ENCODE peak calls at places on chromosomes 1 and 21, in eight cellular contexts. One of them, this sample, is unnamed.

GRCh38 chr1:241219449-241219848 is 137.6 kb downstream of the RGS7 start:
- DNase-seq in prostate gland: no peak
- DNase-seq in cardiac septum: no peak
- DNase-seq in fibroblast of villous mesenchyme: no peak
- DNase-seq in Calu3: peak; percentile 42
- DNase-seq in endothelial cell: no peak
- DNase-seq in COLO829: no peak
- DNase-seq in stimulated activated CD8-positive, alpha-beta memory T cell treated with anti-CD3 and anti-CD28 coated beads, Interleukin-15, amount 100 ng/mL, for 4 hours: no peak
- DNase-seq in this sample: no peak

GRCh38 chr1:20724364-20725188 is 6.8 kb upstream of the KIF17 start:
- DNase-seq in prostate gland: no peak
- DNase-seq in cardiac septum: peak; percentile 71
- DNase-seq in fibroblast of villous mesenchyme: no peak
- DNase-seq in Calu3: no peak
- DNase-seq in endothelial cell: peak; percentile 2
- DNase-seq in COLO829: no peak
- DNase-seq in stimulated activated CD8-positive, alpha-beta memory T cell treated with anti-CD3 and anti-CD28 coated beads, Interleukin-15, amount 100 ng/mL, for 4 hours: no peak
- DNase-seq in this sample: no peak

GRCh38 chr1:171566467-171566866 is 55.6 kb upstream of the MYOCOS start:
- DNase-seq in prostate gland: peak; percentile 21
- DNase-seq in cardiac septum: no peak
- DNase-seq in fibroblast of villous mesenchyme: no peak
- DNase-seq in Calu3: no peak
- DNase-seq in endothelial cell: no peak
- DNase-seq in COLO829: no peak
- DNase-seq in stimulated activated CD8-positive, alpha-beta memory T cell treated with anti-CD3 and anti-CD28 coated beads, Interleukin-15, amount 100 ng/mL, for 4 hours: no peak
- DNase-seq in this sample: no peak

GRCh38 chr1:204232530-204232929 is 18.7 kb upstream of the GOLT1A start:
- DNase-seq in prostate gland: no peak
- DNase-seq in cardiac septum: no peak
- DNase-seq in fibroblast of villous mesenchyme: peak; percentile 8
- DNase-seq in Calu3: no peak
- DNase-seq in endothelial cell: no peak
- DNase-seq in COLO829: no peak
- DNase-seq in stimulated activated CD8-positive, alpha-beta memory T cell treated with anti-CD3 and anti-CD28 coated beads, Interleukin-15, amount 100 ng/mL, for 4 hours: no peak
- DNase-seq in this sample: no peak

GRCh38 chr1:8408151-8408839 is 90.4 kb downstream of the SLC45A1 start:
- DNase-seq in prostate gland: peak; percentile 86
- DNase-seq in cardiac septum: no peak
- DNase-seq in fibroblast of villous mesenchyme: peak; percentile 89
- DNase-seq in Calu3: no peak
- DNase-seq in endothelial cell: no peak
- DNase-seq in COLO829: no peak
- DNase-seq in stimulated activated CD8-positive, alpha-beta memory T cell treated with anti-CD3 and anti-CD28 coated beads, Interleukin-15, amount 100 ng/mL, for 4 hours: no peak
- DNase-seq in this sample: no peak

GRCh38 chr1:116288201-116288598 is 84.8 kb upstream of the ATP1A1 start:
- DNase-seq in prostate gland: no peak
- DNase-seq in cardiac septum: no peak
- DNase-seq in fibroblast of villous mesenchyme: no peak
- DNase-seq in Calu3: no peak
- DNase-seq in endothelial cell: no peak
- DNase-seq in COLO829: no peak
- DNase-seq in stimulated activated CD8-positive, alpha-beta memory T cell treated with anti-CD3 and anti-CD28 coated beads, Interleukin-15, amount 100 ng/mL, for 4 hours: no peak
- DNase-seq in this sample: no peak

GRCh38 chr1:157363660-157364140 is 188.6 kb downstream of the FCRL5 start:
- DNase-seq in prostate gland: no peak
- DNase-seq in cardiac septum: no peak
- DNase-seq in fibroblast of villous mesenchyme: peak; percentile 30
- DNase-seq in Calu3: peak; percentile 65
- DNase-seq in endothelial cell: peak; percentile 14
- DNase-seq in COLO829: peak; percentile 32
- DNase-seq in stimulated activated CD8-positive, alpha-beta memory T cell treated with anti-CD3 and anti-CD28 coated beads, Interleukin-15, amount 100 ng/mL, for 4 hours: no peak
- DNase-seq in this sample: peak; percentile 20

GRCh38 chr1:44558883-44559282 is 115.4 kb downstream of the TMEM53 start:
- DNase-seq in prostate gland: no peak
- DNase-seq in cardiac septum: peak; percentile 24
- DNase-seq in fibroblast of villous mesenchyme: no peak
- DNase-seq in Calu3: no peak
- DNase-seq in endothelial cell: no peak
- DNase-seq in COLO829: no peak
- DNase-seq in stimulated activated CD8-positive, alpha-beta memory T cell treated with anti-CD3 and anti-CD28 coated beads, Interleukin-15, amount 100 ng/mL, for 4 hours: no peak
- DNase-seq in this sample: no peak

GRCh38 chr1:26787381-26787705 is 407 bp upstream of the PIGV start:
- DNase-seq in prostate gland: no peak
- DNase-seq in cardiac septum: no peak
- DNase-seq in fibroblast of villous mesenchyme: peak; percentile 64
- DNase-seq in Calu3: no peak
- DNase-seq in endothelial cell: no peak
- DNase-seq in COLO829: no peak
- DNase-seq in stimulated activated CD8-positive, alpha-beta memory T cell treated with anti-CD3 and anti-CD28 coated beads, Interleukin-15, amount 100 ng/mL, for 4 hours: peak; percentile 63
- DNase-seq in this sample: no peak

GRCh38 chr1:109615879-109616278 is 3.5 kb downstream of the GNAT2 start:
- DNase-seq in prostate gland: no peak
- DNase-seq in cardiac septum: no peak
- DNase-seq in fibroblast of villous mesenchyme: peak; percentile 26
- DNase-seq in Calu3: no peak
- DNase-seq in endothelial cell: no peak
- DNase-seq in COLO829: no peak
- DNase-seq in stimulated activated CD8-positive, alpha-beta memory T cell treated with anti-CD3 and anti-CD28 coated beads, Interleukin-15, amount 100 ng/mL, for 4 hours: no peak
- DNase-seq in this sample: peak; percentile 71

GRCh38 chr1:115977481-115978258 is 1.4 kb downstream of the SLC22A15 start:
- DNase-seq in prostate gland: no peak
- DNase-seq in cardiac septum: no peak
- DNase-seq in fibroblast of villous mesenchyme: peak; percentile 76
- DNase-seq in Calu3: peak; percentile 52
- DNase-seq in endothelial cell: no peak
- DNase-seq in COLO829: no peak
- DNase-seq in stimulated activated CD8-positive, alpha-beta memory T cell treated with anti-CD3 and anti-CD28 coated beads, Interleukin-15, amount 100 ng/mL, for 4 hours: no peak
- DNase-seq in this sample: no peak

GRCh38 chr1:198169704-198170103 is 12.9 kb downstream of the NEK7 start:
- DNase-seq in prostate gland: no peak
- DNase-seq in cardiac septum: no peak
- DNase-seq in fibroblast of villous mesenchyme: no peak
- DNase-seq in Calu3: no peak
- DNase-seq in endothelial cell: no peak
- DNase-seq in COLO829: no peak
- DNase-seq in stimulated activated CD8-positive, alpha-beta memory T cell treated with anti-CD3 and anti-CD28 coated beads, Interleukin-15, amount 100 ng/mL, for 4 hours: no peak
- DNase-seq in this sample: no peak

GRCh38 chr1:2194319-2194897 is at the start of gene FAAP20:
- DNase-seq in prostate gland: peak; percentile 56
- DNase-seq in cardiac septum: peak; percentile 88
- DNase-seq in fibroblast of villous mesenchyme: peak; percentile 77
- DNase-seq in Calu3: peak; percentile 52
- DNase-seq in endothelial cell: peak; percentile 69
- DNase-seq in COLO829: peak; percentile 46
- DNase-seq in stimulated activated CD8-positive, alpha-beta memory T cell treated with anti-CD3 and anti-CD28 coated beads, Interleukin-15, amount 100 ng/mL, for 4 hours: peak; percentile 66
- DNase-seq in this sample: peak; percentile 77

GRCh38 chr1:181896824-181897223 is 164.7 kb downstream of the ZNF648 start:
- DNase-seq in prostate gland: no peak
- DNase-seq in cardiac septum: no peak
- DNase-seq in fibroblast of villous mesenchyme: no peak
- DNase-seq in Calu3: no peak
- DNase-seq in endothelial cell: no peak
- DNase-seq in COLO829: no peak
- DNase-seq in stimulated activated CD8-positive, alpha-beta memory T cell treated with anti-CD3 and anti-CD28 coated beads, Interleukin-15, amount 100 ng/mL, for 4 hours: no peak
- DNase-seq in this sample: no peak

GRCh38 chr21:42799516-42799915 is 79.8 kb downstream of the WDR4 start:
- DNase-seq in prostate gland: no peak
- DNase-seq in cardiac septum: no peak
- DNase-seq in fibroblast of villous mesenchyme: no peak
- DNase-seq in Calu3: peak; percentile 11
- DNase-seq in endothelial cell: no peak
- DNase-seq in COLO829: no peak
- DNase-seq in stimulated activated CD8-positive, alpha-beta memory T cell treated with anti-CD3 and anti-CD28 coated beads, Interleukin-15, amount 100 ng/mL, for 4 hours: no peak
- DNase-seq in this sample: no peak

GRCh38 chr1:1185101-1185765 is 11.6 kb downstream of the TTLL10 start:
- DNase-seq in prostate gland: no peak
- DNase-seq in cardiac septum: no peak
- DNase-seq in fibroblast of villous mesenchyme: no peak
- DNase-seq in Calu3: no peak
- DNase-seq in endothelial cell: peak; percentile 3
- DNase-seq in COLO829: no peak
- DNase-seq in stimulated activated CD8-positive, alpha-beta memory T cell treated with anti-CD3 and anti-CD28 coated beads, Interleukin-15, amount 100 ng/mL, for 4 hours: no peak
- DNase-seq in this sample: peak; percentile 60

GRCh38 chr1:31421404-31422040 is 8.5 kb downstream of the SERINC2 start:
- DNase-seq in prostate gland: no peak
- DNase-seq in cardiac septum: no peak
- DNase-seq in fibroblast of villous mesenchyme: peak; percentile 53
- DNase-seq in Calu3: peak; percentile 56
- DNase-seq in endothelial cell: peak; percentile 50
- DNase-seq in COLO829: no peak
- DNase-seq in stimulated activated CD8-positive, alpha-beta memory T cell treated with anti-CD3 and anti-CD28 coated beads, Interleukin-15, amount 100 ng/mL, for 4 hours: no peak
- DNase-seq in this sample: no peak

GRCh38 chr21:45818904-45819285 is 162.7 kb upstream of the COL6A1 start:
- DNase-seq in prostate gland: no peak
- DNase-seq in cardiac septum: no peak
- DNase-seq in fibroblast of villous mesenchyme: peak; percentile 67
- DNase-seq in Calu3: peak; percentile 24
- DNase-seq in endothelial cell: no peak
- DNase-seq in COLO829: no peak
- DNase-seq in stimulated activated CD8-positive, alpha-beta memory T cell treated with anti-CD3 and anti-CD28 coated beads, Interleukin-15, amount 100 ng/mL, for 4 hours: peak; percentile 53
- DNase-seq in this sample: no peak

GRCh38 chr1:114316204-114316603 is 162.5 kb upstream of the SYT6 start:
- DNase-seq in prostate gland: no peak
- DNase-seq in cardiac septum: no peak
- DNase-seq in fibroblast of villous mesenchyme: no peak
- DNase-seq in Calu3: no peak
- DNase-seq in endothelial cell: no peak
- DNase-seq in COLO829: no peak
- DNase-seq in stimulated activated CD8-positive, alpha-beta memory T cell treated with anti-CD3 and anti-CD28 coated beads, Interleukin-15, amount 100 ng/mL, for 4 hours: no peak
- DNase-seq in this sample: no peak

GRCh38 chr1:13494025-13494424 is 19.8 kb downstream of the LRRC38 start:
- DNase-seq in prostate gland: no peak
- DNase-seq in cardiac septum: no peak
- DNase-seq in fibroblast of villous mesenchyme: no peak
- DNase-seq in Calu3: no peak
- DNase-seq in endothelial cell: no peak
- DNase-seq in COLO829: no peak
- DNase-seq in stimulated activated CD8-positive, alpha-beta memory T cell treated with anti-CD3 and anti-CD28 coated beads, Interleukin-15, amount 100 ng/mL, for 4 hours: no peak
- DNase-seq in this sample: no peak

GRCh38 chr1:206680279-206680678 is 4.4 kb upstream of the MAPKAPK2 start:
- DNase-seq in prostate gland: no peak
- DNase-seq in cardiac septum: no peak
- DNase-seq in fibroblast of villous mesenchyme: no peak
- DNase-seq in Calu3: no peak
- DNase-seq in endothelial cell: no peak
- DNase-seq in COLO829: peak; percentile 97
- DNase-seq in stimulated activated CD8-positive, alpha-beta memory T cell treated with anti-CD3 and anti-CD28 coated beads, Interleukin-15, amount 100 ng/mL, for 4 hours: no peak
- DNase-seq in this sample: no peak

GRCh38 chr1:230376296-230376695 is 49.8 kb downstream of the PGBD5 start:
- DNase-seq in prostate gland: no peak
- DNase-seq in cardiac septum: no peak
- DNase-seq in fibroblast of villous mesenchyme: no peak
- DNase-seq in Calu3: no peak
- DNase-seq in endothelial cell: no peak
- DNase-seq in COLO829: no peak
- DNase-seq in stimulated activated CD8-positive, alpha-beta memory T cell treated with anti-CD3 and anti-CD28 coated beads, Interleukin-15, amount 100 ng/mL, for 4 hours: no peak
- DNase-seq in this sample: no peak

GRCh38 chr1:26894263-26894662 is 4.2 kb upstream of the GPN2 start:
- DNase-seq in prostate gland: no peak
- DNase-seq in cardiac septum: no peak
- DNase-seq in fibroblast of villous mesenchyme: no peak
- DNase-seq in Calu3: no peak
- DNase-seq in endothelial cell: no peak
- DNase-seq in COLO829: no peak
- DNase-seq in stimulated activated CD8-positive, alpha-beta memory T cell treated with anti-CD3 and anti-CD28 coated beads, Interleukin-15, amount 100 ng/mL, for 4 hours: no peak
- DNase-seq in this sample: no peak

GRCh38 chr1:204479387-204480136 is 15.0 kb downstream of the PIK3C2B start:
- DNase-seq in prostate gland: peak; percentile 89
- DNase-seq in cardiac septum: no peak
- DNase-seq in fibroblast of villous mesenchyme: no peak
- DNase-seq in Calu3: peak; percentile 60
- DNase-seq in endothelial cell: no peak
- DNase-seq in COLO829: peak; percentile 62
- DNase-seq in stimulated activated CD8-positive, alpha-beta memory T cell treated with anti-CD3 and anti-CD28 coated beads, Interleukin-15, amount 100 ng/mL, for 4 hours: no peak
- DNase-seq in this sample: no peak

GRCh38 chr1:40633563-40634376 is 31.7 kb downstream of the RIMS3 start:
- DNase-seq in prostate gland: no peak
- DNase-seq in cardiac septum: peak; percentile 69
- DNase-seq in fibroblast of villous mesenchyme: no peak
- DNase-seq in Calu3: no peak
- DNase-seq in endothelial cell: no peak
- DNase-seq in COLO829: no peak
- DNase-seq in stimulated activated CD8-positive, alpha-beta memory T cell treated with anti-CD3 and anti-CD28 coated beads, Interleukin-15, amount 100 ng/mL, for 4 hours: no peak
- DNase-seq in this sample: peak; percentile 28

GRCh38 chr1:2019162-2019542 is at the start of gene GABRD:
- DNase-seq in prostate gland: no peak
- DNase-seq in cardiac septum: no peak
- DNase-seq in fibroblast of villous mesenchyme: no peak
- DNase-seq in Calu3: peak; percentile 6
- DNase-seq in endothelial cell: peak; percentile 52
- DNase-seq in COLO829: peak; percentile 12
- DNase-seq in stimulated activated CD8-positive, alpha-beta memory T cell treated with anti-CD3 and anti-CD28 coated beads, Interleukin-15, amount 100 ng/mL, for 4 hours: no peak
- DNase-seq in this sample: no peak

GRCh38 chr1:206029484-206029883 is 5.8 kb upstream of the CTSE start:
- DNase-seq in prostate gland: peak; percentile 51
- DNase-seq in cardiac septum: no peak
- DNase-seq in fibroblast of villous mesenchyme: peak; percentile 13
- DNase-seq in Calu3: no peak
- DNase-seq in endothelial cell: no peak
- DNase-seq in COLO829: no peak
- DNase-seq in stimulated activated CD8-positive, alpha-beta memory T cell treated with anti-CD3 and anti-CD28 coated beads, Interleukin-15, amount 100 ng/mL, for 4 hours: no peak
- DNase-seq in this sample: no peak

GRCh38 chr1:92820024-92820423 is 11.8 kb upstream of the RPL5 start:
- DNase-seq in prostate gland: no peak
- DNase-seq in cardiac septum: no peak
- DNase-seq in fibroblast of villous mesenchyme: peak; percentile 48
- DNase-seq in Calu3: no peak
- DNase-seq in endothelial cell: no peak
- DNase-seq in COLO829: no peak
- DNase-seq in stimulated activated CD8-positive, alpha-beta memory T cell treated with anti-CD3 and anti-CD28 coated beads, Interleukin-15, amount 100 ng/mL, for 4 hours: no peak
- DNase-seq in this sample: no peak

GRCh38 chr1:10242811-10243210 is 32.4 kb downstream of the KIF1B start:
- DNase-seq in prostate gland: no peak
- DNase-seq in cardiac septum: no peak
- DNase-seq in fibroblast of villous mesenchyme: no peak
- DNase-seq in Calu3: no peak
- DNase-seq in endothelial cell: no peak
- DNase-seq in COLO829: no peak
- DNase-seq in stimulated activated CD8-positive, alpha-beta memory T cell treated with anti-CD3 and anti-CD28 coated beads, Interleukin-15, amount 100 ng/mL, for 4 hours: no peak
- DNase-seq in this sample: no peak

GRCh38 chr21:40765771-40766170 is 81.2 kb downstream of the DSCAM start:
- DNase-seq in prostate gland: no peak
- DNase-seq in cardiac septum: no peak
- DNase-seq in fibroblast of villous mesenchyme: no peak
- DNase-seq in Calu3: no peak
- DNase-seq in endothelial cell: no peak
- DNase-seq in COLO829: no peak
- DNase-seq in stimulated activated CD8-positive, alpha-beta memory T cell treated with anti-CD3 and anti-CD28 coated beads, Interleukin-15, amount 100 ng/mL, for 4 hours: no peak
- DNase-seq in this sample: no peak

GRCh38 chr1:234998174-234998741 is 130.4 kb downstream of the TOMM20 start:
- DNase-seq in prostate gland: peak; percentile 35
- DNase-seq in cardiac septum: peak; percentile 74
- DNase-seq in fibroblast of villous mesenchyme: peak; percentile 41
- DNase-seq in Calu3: peak; percentile 83
- DNase-seq in endothelial cell: no peak
- DNase-seq in COLO829: no peak
- DNase-seq in stimulated activated CD8-positive, alpha-beta memory T cell treated with anti-CD3 and anti-CD28 coated beads, Interleukin-15, amount 100 ng/mL, for 4 hours: no peak
- DNase-seq in this sample: no peak

GRCh38 chr1:165641276-165641987 is 10.4 kb downstream of the MGST3 start:
- DNase-seq in prostate gland: no peak
- DNase-seq in cardiac septum: no peak
- DNase-seq in fibroblast of villous mesenchyme: no peak
- DNase-seq in Calu3: no peak
- DNase-seq in endothelial cell: no peak
- DNase-seq in COLO829: no peak
- DNase-seq in stimulated activated CD8-positive, alpha-beta memory T cell treated with anti-CD3 and anti-CD28 coated beads, Interleukin-15, amount 100 ng/mL, for 4 hours: no peak
- DNase-seq in this sample: no peak

GRCh38 chr1:14713077-14713476 is 114.6 kb downstream of the KAZN start:
- DNase-seq in prostate gland: no peak
- DNase-seq in cardiac septum: no peak
- DNase-seq in fibroblast of villous mesenchyme: no peak
- DNase-seq in Calu3: no peak
- DNase-seq in endothelial cell: no peak
- DNase-seq in COLO829: no peak
- DNase-seq in stimulated activated CD8-positive, alpha-beta memory T cell treated with anti-CD3 and anti-CD28 coated beads, Interleukin-15, amount 100 ng/mL, for 4 hours: no peak
- DNase-seq in this sample: no peak

GRCh38 chr1:188669715-188670114 is 1807.9 kb downstream of the BRINP3 start:
- DNase-seq in prostate gland: no peak
- DNase-seq in cardiac septum: no peak
- DNase-seq in fibroblast of villous mesenchyme: no peak
- DNase-seq in Calu3: no peak
- DNase-seq in endothelial cell: no peak
- DNase-seq in COLO829: no peak
- DNase-seq in stimulated activated CD8-positive, alpha-beta memory T cell treated with anti-CD3 and anti-CD28 coated beads, Interleukin-15, amount 100 ng/mL, for 4 hours: no peak
- DNase-seq in this sample: no peak